ENCODE peak calls at places on chromosomes 16 and 17, in four cellular contexts. G is H1, F is H9, S is IMR-90. Y is an unnamed sample.

GRCh38 chr16:9279661-9280060 is 188.2 kb downstream of the HAPSTR1 start:
- DNase-seq in F (no peak), G (no peak), S (no peak), Y (no peak)

GRCh38 chr16:79181419-79181818 is 419.1 kb downstream of the MAF start:
- DNase-seq in G (no peak), F (no peak), S (no peak), Y (no peak)

GRCh38 chr16:22141746-22142145 is 20.6 kb upstream of the SDR42E2 start:
- DNase-seq in S (peak), F (peak), G (no peak), Y (peak)

GRCh38 chr17:2703181-2703580 is 8.4 kb downstream of the CLUH start:
- DNase-seq in S (no peak), G (no peak), F (no peak), Y (no peak)

GRCh38 chr17:44004761-44005526 is 522 bp downstream of the NAGS start:
- DNase-seq in G (no peak), F (peak), S (no peak), Y (peak)

GRCh38 chr16:86512301-86512859 is 2.1 kb downstream of the FOXF1 start:
- DNase-seq in F (peak), G (no peak), S (peak), Y (peak)

GRCh38 chr16:66616592-66616991 is 12.1 kb downstream of the CMTM3 start:
- DNase-seq in S (peak), G (no peak), F (no peak), Y (peak)

GRCh38 chr17:71985111-71986039 is 135.4 kb upstream of the SOX9 start:
- DNase-seq in S (no peak), G (no peak), F (no peak), Y (no peak)

GRCh38 chr16:76294691-76295214 is 17.6 kb downstream of the CNTNAP4 start:
- DNase-seq in F (no peak), G (no peak), S (no peak), Y (no peak)

GRCh38 chr16:78290498-78291271 is 191.2 kb downstream of the WWOX start:
- DNase-seq in F (no peak), G (no peak), S (no peak), Y (no peak)

GRCh38 chr16:17026600-17027242 is 444.0 kb downstream of the XYLT1 start:
- DNase-seq in F (no peak), G (no peak), S (no peak), Y (no peak)

GRCh38 chr17:13521784-13522183 is 79.9 kb downstream of the HS3ST3A1 start:
- DNase-seq in S (no peak), G (no peak), F (no peak), Y (no peak)

GRCh38 chr16:10984509-10984908 is 40.1 kb downstream of the CLEC16A start:
- DNase-seq in F (no peak), S (peak), G (no peak), Y (no peak)

GRCh38 chr16:51151951-51152663 is 1.0 kb upstream of the SALL1 start:
- DNase-seq in S (peak), F (peak), G (peak), Y (peak)

GRCh38 chr17:49074851-49075540 is 57.6 kb upstream of the B4GALNT2 start:
- DNase-seq in S (no peak), F (no peak), G (no peak), Y (no peak)

GRCh38 chr16:70725024-70725911 is 39.4 kb upstream of the MTSS2 start:
- DNase-seq in S (no peak), G (no peak), F (no peak), Y (no peak)

GRCh38 chr17:3667366-3668278 is 756 bp downstream of the TAX1BP3 start:
- DNase-seq in S (peak), F (peak), G (no peak), Y (peak)

GRCh38 chr16:67530013-67530939 is 1.6 kb downstream of the RIPOR1 start:
- DNase-seq in S (peak), F (no peak), G (no peak), Y (no peak)

GRCh38 chr17:71824671-71825070 is 296.1 kb upstream of the SOX9 start:
- DNase-seq in S (no peak), F (no peak), G (no peak), Y (peak)

GRCh38 chr17:8226536-8227237 is 16.3 kb upstream of the AURKB start:
- DNase-seq in F (peak), G (no peak), S (peak), Y (peak)

GRCh38 chr17:4420692-4421131 is 13.0 kb upstream of the SPNS3 start:
- DNase-seq in F (peak), S (peak), G (no peak), Y (peak)

GRCh38 chr17:38719943-38720641 is 10.0 kb upstream of the CISD3 start:
- DNase-seq in G (peak), F (peak), S (no peak), Y (peak)

GRCh38 chr16:27803775-27804549 is 254.0 kb downstream of the KATNIP start:
- DNase-seq in F (peak), G (no peak), S (no peak), Y (peak)

GRCh38 chr16:2178321-2179106 is 17.9 kb downstream of the CASKIN1 start:
- DNase-seq in S (no peak), F (peak), G (peak), Y (peak)

GRCh38 chr17:67095803-67096202 is 51.4 kb downstream of the CACNG1 start:
- DNase-seq in F (no peak), G (no peak), S (peak), Y (no peak)

GRCh38 chr16:27650073-27650701 is 100.2 kb downstream of the KATNIP start:
- DNase-seq in F (no peak), S (no peak), G (no peak), Y (no peak)

GRCh38 chr16:15682105-15682570 is 32.1 kb downstream of the NDE1 start:
- DNase-seq in G (no peak), F (peak), S (peak), Y (peak)

GRCh38 chr17:32697728-32698625 is 178.9 kb downstream of the MYO1D start:
- DNase-seq in S (no peak), G (no peak), F (no peak), Y (no peak)

GRCh38 chr16:69424053-69424934 is at the start of gene CYB5B:
- DNase-seq in F (peak), G (peak), S (peak), Y (peak)

GRCh38 chr16:52435573-52435972 is 111.4 kb downstream of the TOX3 start:
- DNase-seq in G (no peak), S (no peak), F (no peak), Y (no peak)

GRCh38 chr17:45172541-45173286 is 11.0 kb downstream of the HEXIM2 start:
- DNase-seq in G (no peak), S (peak), F (peak), Y (peak)

GRCh38 chr17:13002761-13003453 is 14.9 kb downstream of the ELAC2 start:
- DNase-seq in F (peak), S (peak), G (peak), Y (peak)

GRCh38 chr17:61966201-61966600 is 38.4 kb upstream of the INTS2 start:
- DNase-seq in F (no peak), S (no peak), G (no peak), Y (no peak)

GRCh38 chr17:9208381-9208780 is 187.1 kb downstream of the NTN1 start:
- DNase-seq in S (no peak), G (no peak), F (peak), Y (no peak)

DNA sequence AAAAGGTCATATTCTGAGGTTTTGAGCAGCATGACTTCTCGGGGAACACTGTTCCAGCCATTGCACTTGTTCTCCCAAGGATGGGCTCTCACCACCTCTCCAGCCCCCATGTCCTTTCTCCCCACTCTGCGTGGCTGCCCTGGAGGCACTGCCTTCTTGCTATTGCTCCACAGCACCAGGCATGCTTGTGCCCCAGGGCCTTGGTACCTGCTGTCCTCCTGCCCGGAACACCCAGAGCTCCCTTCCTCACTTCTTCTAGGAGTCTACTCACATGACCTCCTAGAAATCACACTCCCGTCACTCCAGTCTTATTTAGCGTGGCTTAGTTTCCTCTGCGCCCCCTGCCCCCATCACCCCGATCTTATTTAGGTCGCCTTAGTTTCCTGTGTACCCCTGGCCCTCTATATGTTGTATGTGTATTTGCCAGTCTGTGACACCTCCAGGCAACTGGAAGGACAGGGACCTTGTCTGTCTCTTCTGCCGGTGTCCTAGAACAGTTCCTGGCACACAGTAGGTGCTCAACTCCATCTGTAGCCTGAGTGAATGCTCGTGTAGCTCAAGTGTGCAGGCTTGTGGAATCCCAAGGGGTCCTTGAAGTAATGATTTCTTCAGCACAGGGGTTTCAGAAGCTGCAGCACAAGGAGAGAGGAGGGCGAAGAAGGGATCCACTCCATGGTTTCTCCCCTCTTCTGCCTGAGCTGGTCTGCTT is 208.6 kb upstream of the CIBAR2 start:
- DNase-seq in S (no peak), F (no peak), G (no peak), Y (no peak)
- H3K18ac ChIP-seq in S (peak), F (no peak), G (no peak), Y (no peak)

GRCh38 chr16:31380201-31380600 is 12.9 kb upstream of the ITGAD start:
- DNase-seq in S (no peak), G (no peak), F (no peak), Y (no peak)

GRCh38 chr16:31385680-31386079 is 7.5 kb upstream of the ITGAD start:
- DNase-seq in G (no peak), F (no peak), S (no peak), Y (no peak)

GRCh38 chr16:31386157-31386984 is 6.8 kb upstream of the ITGAD start:
- DNase-seq in F (no peak), S (peak), G (no peak), Y (peak)

GRCh38 chr16:31377210-31377903 is 15.8 kb upstream of the ITGAD start:
- DNase-seq in S (no peak), F (no peak), G (no peak), Y (no peak)

DNA sequence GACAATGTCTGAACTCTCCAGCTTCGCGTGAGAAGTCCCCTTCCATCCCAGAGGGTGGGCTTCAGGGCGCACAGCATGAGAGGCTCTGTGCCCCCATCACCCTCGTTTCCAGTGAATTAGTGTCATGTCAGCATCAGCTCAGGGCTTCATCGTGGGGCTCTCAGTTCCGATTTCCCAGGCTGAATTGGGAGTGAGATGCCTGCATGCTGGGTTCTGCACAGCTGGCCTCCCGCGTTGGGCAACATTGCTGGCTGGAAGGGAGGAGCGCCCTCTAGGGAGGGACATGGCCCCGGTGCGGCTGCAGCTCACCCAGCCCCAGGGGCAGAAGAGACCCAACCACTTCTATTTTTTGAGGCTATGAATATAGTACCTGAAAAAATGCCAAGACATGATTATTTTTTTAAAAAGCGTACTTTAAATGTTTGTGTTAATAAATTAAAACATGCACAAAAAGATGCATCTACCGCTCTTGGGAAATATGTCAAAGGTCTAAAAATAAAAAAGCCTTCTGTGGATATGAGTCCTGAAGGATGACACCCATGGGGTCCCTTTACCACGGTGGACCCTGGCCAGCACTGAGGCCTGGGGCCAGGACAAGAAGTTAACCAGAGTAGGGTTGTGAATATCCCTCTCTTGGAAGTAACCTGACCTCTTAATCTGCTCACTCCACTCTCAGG is 10.5 kb upstream of the ITGAD start:
- DNase-seq in F (peak), S (peak), G (peak), Y (peak)
- H4K5ac ChIP-seq in F (no peak), S (no peak), G (no peak), Y (no peak)

GRCh38 chr16:89826531-89827382 is 1.5 kb upstream of the SPIRE2 start:
- DNase-seq in S (no peak), G (no peak), F (no peak), Y (no peak)
- H3K4me2 ChIP-seq in S (no peak), G (no peak), F (no peak), Y (no peak)

DNA sequence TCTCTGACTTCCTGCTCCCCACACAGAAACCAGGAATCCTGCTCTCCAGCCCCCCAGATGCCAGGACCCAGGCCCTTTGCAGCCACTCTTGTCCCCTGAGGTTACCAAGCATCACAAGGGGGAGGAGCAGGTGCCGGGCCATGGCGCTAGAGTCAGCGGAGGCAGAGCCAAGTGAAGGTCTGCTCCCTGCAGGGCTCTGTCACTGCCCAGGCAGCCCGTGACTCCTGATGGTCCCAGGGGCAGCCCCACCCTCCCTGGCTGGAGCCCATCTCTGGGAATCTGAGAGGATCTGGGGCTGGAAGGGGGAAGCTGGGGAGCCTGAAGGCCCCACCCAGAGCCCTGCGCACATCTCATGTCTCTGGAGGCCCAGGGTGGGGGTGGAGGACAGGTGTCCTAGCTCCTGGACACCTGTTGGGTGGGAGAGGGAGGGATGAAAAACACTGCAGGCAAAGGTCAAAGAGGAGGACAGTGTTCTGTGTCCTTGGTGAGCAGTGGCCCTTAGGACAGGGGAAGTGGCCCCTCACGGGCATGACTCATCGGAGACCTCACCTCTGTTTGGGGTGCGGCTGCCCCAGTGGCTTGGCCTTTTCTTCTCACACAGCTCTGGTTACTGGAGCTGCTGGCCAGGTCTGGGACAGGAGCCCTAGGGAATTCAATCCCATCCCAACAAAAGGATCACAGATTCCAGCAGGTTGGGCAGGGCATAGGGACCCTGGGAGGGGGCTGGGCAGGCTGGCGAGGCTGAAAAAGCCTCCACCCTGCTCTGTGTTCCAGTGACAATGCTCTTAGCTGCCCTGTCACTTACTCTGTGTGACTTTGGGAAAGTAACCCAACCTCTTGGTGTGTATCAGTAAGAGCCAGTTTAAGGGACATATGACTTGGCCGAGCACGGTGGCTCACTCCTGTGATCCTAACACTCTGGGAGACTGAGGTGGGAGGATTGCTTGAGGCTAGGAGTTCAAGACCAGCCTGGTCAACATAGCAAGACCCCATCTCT is at the start of gene PRSS36:
- DNase-seq in S (no peak), F (no peak), G (no peak), Y (no peak)
- H3K18ac ChIP-seq in S (no peak), F (no peak), G (peak), Y (no peak)

DNA sequence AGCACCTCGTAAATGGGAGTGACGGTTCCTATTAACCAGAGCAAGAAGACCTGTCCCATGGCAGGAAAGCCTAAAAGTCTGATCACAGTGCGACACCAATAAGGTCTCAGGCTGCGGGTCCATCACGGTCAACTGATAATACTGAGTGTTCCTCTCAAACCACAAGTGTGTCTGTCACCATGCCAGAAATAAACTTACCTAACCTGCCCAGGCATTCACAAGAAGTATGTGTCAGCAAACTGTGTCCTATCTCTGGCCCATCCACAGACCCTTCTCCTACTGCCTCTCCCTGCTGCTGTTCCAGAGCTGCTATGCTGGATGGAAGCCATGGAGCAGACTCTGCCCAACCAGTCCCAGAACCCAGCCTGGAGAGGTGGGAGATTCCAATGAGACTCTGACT is 73.5 kb downstream of the ZNF423 start:
- DNase-seq in S (no peak), G (no peak), F (no peak), Y (no peak)
- H4K5ac ChIP-seq in S (no peak), G (no peak), F (no peak), Y (no peak)

GRCh38 chr17:18205861-18206260 is 19.6 kb upstream of the LLGL1 start:
- DNase-seq in F (no peak), G (no peak), S (no peak), Y (no peak)

GRCh38 chr17:18206962-18207361 is 18.5 kb upstream of the LLGL1 start:
- DNase-seq in G (no peak), F (no peak), S (no peak), Y (no peak)

GRCh38 chr17:18201108-18201507 is 17.5 kb downstream of the ALKBH5 start:
- DNase-seq in S (no peak), F (no peak), G (no peak), Y (no peak)

GRCh38 chr17:18198530-18198929 is 14.9 kb downstream of the ALKBH5 start:
- DNase-seq in S (no peak), F (no peak), G (no peak), Y (no peak)

GRCh38 chr17:18203308-18203707 is 19.7 kb downstream of the ALKBH5 start:
- DNase-seq in G (no peak), S (no peak), F (peak), Y (peak)
- H3K4me2 ChIP-seq in G (peak), S (no peak), F (no peak), Y (no peak)

GRCh38 chr16:57667526-57668258 is 414 bp upstream of the ADGRG3 start:
- DNase-seq in G (no peak), F (peak), S (peak), Y (peak)
- H3K18ac ChIP-seq in G (no peak), F (no peak), S (no peak), Y (no peak)